ENCODE peak calls at places on chromosome 5, in ten cellular contexts. One of them, this sample, is unnamed.

GRCh38 chr5:68077349-68077894 is 138.1 kb upstream of the PIK3R1 start:
- DNase-seq in effector memory CD4-positive, alpha-beta T cell: no peak
- DNase-seq in gastrocnemius medialis: no peak
- DNase-seq in right atrium auricular region: no peak
- DNase-seq in stimulated activated effector memory CD8-positive, alpha-beta T cell treated with anti-CD3 and anti-CD28 coated beads, Interleukin-12 subunit alpha, Interleukin-12 subunit beta, amount 100 ng/mL, for 72 hours: no peak
- DNase-seq in activated CD8-positive, alpha-beta memory T cell treated with anti-CD3 and anti-CD28 coated beads for 48 hours: no peak
- DNase-seq in ecto neural progenitor cell: no peak
- DNase-seq in activated naive CD8-positive, alpha-beta T cell treated with anti-CD3 and anti-CD28 coated beads, Interleukin-2, amount 50 U/mL, for 24 hours: no peak
- DNase-seq in stimulated activated CD8-positive, alpha-beta memory T cell treated with anti-CD3 and anti-CD28 coated beads, Interleukin-12 subunit alpha, Interleukin-12 subunit beta, amount 100 ng/mL, for 1 hour: no peak
- DNase-seq in A172: no peak
- DNase-seq in this sample: no peak

GRCh38 chr5:96338624-96339023 is 94.4 kb downstream of the PCSK1 start:
- DNase-seq in effector memory CD4-positive, alpha-beta T cell: no peak
- DNase-seq in gastrocnemius medialis: peak
- DNase-seq in right atrium auricular region: peak
- DNase-seq in stimulated activated effector memory CD8-positive, alpha-beta T cell treated with anti-CD3 and anti-CD28 coated beads, Interleukin-12 subunit alpha, Interleukin-12 subunit beta, amount 100 ng/mL, for 72 hours: no peak
- DNase-seq in activated CD8-positive, alpha-beta memory T cell treated with anti-CD3 and anti-CD28 coated beads for 48 hours: no peak
- DNase-seq in ecto neural progenitor cell: no peak
- DNase-seq in activated naive CD8-positive, alpha-beta T cell treated with anti-CD3 and anti-CD28 coated beads, Interleukin-2, amount 50 U/mL, for 24 hours: no peak
- DNase-seq in stimulated activated CD8-positive, alpha-beta memory T cell treated with anti-CD3 and anti-CD28 coated beads, Interleukin-12 subunit alpha, Interleukin-12 subunit beta, amount 100 ng/mL, for 1 hour: no peak
- DNase-seq in A172: no peak
- DNase-seq in this sample: no peak

GRCh38 chr5:98637607-98638006 is 135.9 kb upstream of the RGMB start:
- DNase-seq in effector memory CD4-positive, alpha-beta T cell: no peak
- DNase-seq in gastrocnemius medialis: no peak
- DNase-seq in right atrium auricular region: no peak
- DNase-seq in stimulated activated effector memory CD8-positive, alpha-beta T cell treated with anti-CD3 and anti-CD28 coated beads, Interleukin-12 subunit alpha, Interleukin-12 subunit beta, amount 100 ng/mL, for 72 hours: no peak
- DNase-seq in activated CD8-positive, alpha-beta memory T cell treated with anti-CD3 and anti-CD28 coated beads for 48 hours: no peak
- DNase-seq in ecto neural progenitor cell: no peak
- DNase-seq in activated naive CD8-positive, alpha-beta T cell treated with anti-CD3 and anti-CD28 coated beads, Interleukin-2, amount 50 U/mL, for 24 hours: no peak
- DNase-seq in stimulated activated CD8-positive, alpha-beta memory T cell treated with anti-CD3 and anti-CD28 coated beads, Interleukin-12 subunit alpha, Interleukin-12 subunit beta, amount 100 ng/mL, for 1 hour: no peak
- DNase-seq in A172: no peak
- DNase-seq in this sample: no peak

GRCh38 chr5:148794729-148795590 is 31.5 kb upstream of the ADRB2 start:
- DNase-seq in effector memory CD4-positive, alpha-beta T cell: no peak
- DNase-seq in gastrocnemius medialis: no peak
- DNase-seq in right atrium auricular region: no peak
- DNase-seq in stimulated activated effector memory CD8-positive, alpha-beta T cell treated with anti-CD3 and anti-CD28 coated beads, Interleukin-12 subunit alpha, Interleukin-12 subunit beta, amount 100 ng/mL, for 72 hours: no peak
- DNase-seq in activated CD8-positive, alpha-beta memory T cell treated with anti-CD3 and anti-CD28 coated beads for 48 hours: no peak
- DNase-seq in ecto neural progenitor cell: no peak
- DNase-seq in activated naive CD8-positive, alpha-beta T cell treated with anti-CD3 and anti-CD28 coated beads, Interleukin-2, amount 50 U/mL, for 24 hours: no peak
- DNase-seq in stimulated activated CD8-positive, alpha-beta memory T cell treated with anti-CD3 and anti-CD28 coated beads, Interleukin-12 subunit alpha, Interleukin-12 subunit beta, amount 100 ng/mL, for 1 hour: no peak
- DNase-seq in A172: peak
- DNase-seq in this sample: no peak

GRCh38 chr5:8829322-8830029 is 716.4 kb downstream of the SEMA5A start:
- DNase-seq in effector memory CD4-positive, alpha-beta T cell: no peak
- DNase-seq in gastrocnemius medialis: no peak
- DNase-seq in right atrium auricular region: no peak
- DNase-seq in stimulated activated effector memory CD8-positive, alpha-beta T cell treated with anti-CD3 and anti-CD28 coated beads, Interleukin-12 subunit alpha, Interleukin-12 subunit beta, amount 100 ng/mL, for 72 hours: no peak
- DNase-seq in activated CD8-positive, alpha-beta memory T cell treated with anti-CD3 and anti-CD28 coated beads for 48 hours: no peak
- DNase-seq in ecto neural progenitor cell: no peak
- DNase-seq in activated naive CD8-positive, alpha-beta T cell treated with anti-CD3 and anti-CD28 coated beads, Interleukin-2, amount 50 U/mL, for 24 hours: no peak
- DNase-seq in stimulated activated CD8-positive, alpha-beta memory T cell treated with anti-CD3 and anti-CD28 coated beads, Interleukin-12 subunit alpha, Interleukin-12 subunit beta, amount 100 ng/mL, for 1 hour: no peak
- DNase-seq in A172: peak
- DNase-seq in this sample: no peak

GRCh38 chr5:169099801-169100734 is 200.9 kb downstream of the SLIT3 start:
- DNase-seq in effector memory CD4-positive, alpha-beta T cell: no peak
- DNase-seq in gastrocnemius medialis: peak
- DNase-seq in right atrium auricular region: peak
- DNase-seq in stimulated activated effector memory CD8-positive, alpha-beta T cell treated with anti-CD3 and anti-CD28 coated beads, Interleukin-12 subunit alpha, Interleukin-12 subunit beta, amount 100 ng/mL, for 72 hours: no peak
- DNase-seq in activated CD8-positive, alpha-beta memory T cell treated with anti-CD3 and anti-CD28 coated beads for 48 hours: no peak
- DNase-seq in ecto neural progenitor cell: no peak
- DNase-seq in activated naive CD8-positive, alpha-beta T cell treated with anti-CD3 and anti-CD28 coated beads, Interleukin-2, amount 50 U/mL, for 24 hours: no peak
- DNase-seq in stimulated activated CD8-positive, alpha-beta memory T cell treated with anti-CD3 and anti-CD28 coated beads, Interleukin-12 subunit alpha, Interleukin-12 subunit beta, amount 100 ng/mL, for 1 hour: no peak
- DNase-seq in A172: peak
- DNase-seq in this sample: no peak

GRCh38 chr5:170971-171800 is 20.1 kb upstream of the LRRC14B start:
- DNase-seq in effector memory CD4-positive, alpha-beta T cell: no peak
- DNase-seq in gastrocnemius medialis: no peak
- DNase-seq in right atrium auricular region: no peak
- DNase-seq in stimulated activated effector memory CD8-positive, alpha-beta T cell treated with anti-CD3 and anti-CD28 coated beads, Interleukin-12 subunit alpha, Interleukin-12 subunit beta, amount 100 ng/mL, for 72 hours: no peak
- DNase-seq in activated CD8-positive, alpha-beta memory T cell treated with anti-CD3 and anti-CD28 coated beads for 48 hours: no peak
- DNase-seq in ecto neural progenitor cell: no peak
- DNase-seq in activated naive CD8-positive, alpha-beta T cell treated with anti-CD3 and anti-CD28 coated beads, Interleukin-2, amount 50 U/mL, for 24 hours: no peak
- DNase-seq in stimulated activated CD8-positive, alpha-beta memory T cell treated with anti-CD3 and anti-CD28 coated beads, Interleukin-12 subunit alpha, Interleukin-12 subunit beta, amount 100 ng/mL, for 1 hour: no peak
- DNase-seq in A172: no peak
- DNase-seq in this sample: no peak

GRCh38 chr5:102863764-102864560 is 108.9 kb downstream of the PAM start:
- DNase-seq in effector memory CD4-positive, alpha-beta T cell: no peak
- DNase-seq in gastrocnemius medialis: no peak
- DNase-seq in right atrium auricular region: no peak
- DNase-seq in stimulated activated effector memory CD8-positive, alpha-beta T cell treated with anti-CD3 and anti-CD28 coated beads, Interleukin-12 subunit alpha, Interleukin-12 subunit beta, amount 100 ng/mL, for 72 hours: no peak
- DNase-seq in activated CD8-positive, alpha-beta memory T cell treated with anti-CD3 and anti-CD28 coated beads for 48 hours: no peak
- DNase-seq in ecto neural progenitor cell: no peak
- DNase-seq in activated naive CD8-positive, alpha-beta T cell treated with anti-CD3 and anti-CD28 coated beads, Interleukin-2, amount 50 U/mL, for 24 hours: no peak
- DNase-seq in stimulated activated CD8-positive, alpha-beta memory T cell treated with anti-CD3 and anti-CD28 coated beads, Interleukin-12 subunit alpha, Interleukin-12 subunit beta, amount 100 ng/mL, for 1 hour: no peak
- DNase-seq in A172: no peak
- DNase-seq in this sample: no peak

GRCh38 chr5:174581483-174581882 is 142.9 kb upstream of the MSX2 start:
- DNase-seq in effector memory CD4-positive, alpha-beta T cell: no peak
- DNase-seq in gastrocnemius medialis: no peak
- DNase-seq in right atrium auricular region: no peak
- DNase-seq in stimulated activated effector memory CD8-positive, alpha-beta T cell treated with anti-CD3 and anti-CD28 coated beads, Interleukin-12 subunit alpha, Interleukin-12 subunit beta, amount 100 ng/mL, for 72 hours: no peak
- DNase-seq in activated CD8-positive, alpha-beta memory T cell treated with anti-CD3 and anti-CD28 coated beads for 48 hours: no peak
- DNase-seq in ecto neural progenitor cell: peak
- DNase-seq in activated naive CD8-positive, alpha-beta T cell treated with anti-CD3 and anti-CD28 coated beads, Interleukin-2, amount 50 U/mL, for 24 hours: no peak
- DNase-seq in stimulated activated CD8-positive, alpha-beta memory T cell treated with anti-CD3 and anti-CD28 coated beads, Interleukin-12 subunit alpha, Interleukin-12 subunit beta, amount 100 ng/mL, for 1 hour: no peak
- DNase-seq in A172: peak
- DNase-seq in this sample: no peak

GRCh38 chr5:93274291-93274690 is 306.7 kb downstream of the NR2F1-AS1 start:
- DNase-seq in effector memory CD4-positive, alpha-beta T cell: no peak
- DNase-seq in gastrocnemius medialis: no peak
- DNase-seq in right atrium auricular region: no peak
- DNase-seq in stimulated activated effector memory CD8-positive, alpha-beta T cell treated with anti-CD3 and anti-CD28 coated beads, Interleukin-12 subunit alpha, Interleukin-12 subunit beta, amount 100 ng/mL, for 72 hours: no peak
- DNase-seq in activated CD8-positive, alpha-beta memory T cell treated with anti-CD3 and anti-CD28 coated beads for 48 hours: no peak
- DNase-seq in ecto neural progenitor cell: no peak
- DNase-seq in activated naive CD8-positive, alpha-beta T cell treated with anti-CD3 and anti-CD28 coated beads, Interleukin-2, amount 50 U/mL, for 24 hours: no peak
- DNase-seq in stimulated activated CD8-positive, alpha-beta memory T cell treated with anti-CD3 and anti-CD28 coated beads, Interleukin-12 subunit alpha, Interleukin-12 subunit beta, amount 100 ng/mL, for 1 hour: no peak
- DNase-seq in A172: peak
- DNase-seq in this sample: no peak

GRCh38 chr5:134545070-134545868 is 19.8 kb downstream of the JADE2 start:
- DNase-seq in effector memory CD4-positive, alpha-beta T cell: no peak
- DNase-seq in gastrocnemius medialis: peak
- DNase-seq in right atrium auricular region: peak
- DNase-seq in stimulated activated effector memory CD8-positive, alpha-beta T cell treated with anti-CD3 and anti-CD28 coated beads, Interleukin-12 subunit alpha, Interleukin-12 subunit beta, amount 100 ng/mL, for 72 hours: no peak
- DNase-seq in activated CD8-positive, alpha-beta memory T cell treated with anti-CD3 and anti-CD28 coated beads for 48 hours: no peak
- DNase-seq in ecto neural progenitor cell: no peak
- DNase-seq in activated naive CD8-positive, alpha-beta T cell treated with anti-CD3 and anti-CD28 coated beads, Interleukin-2, amount 50 U/mL, for 24 hours: peak
- DNase-seq in stimulated activated CD8-positive, alpha-beta memory T cell treated with anti-CD3 and anti-CD28 coated beads, Interleukin-12 subunit alpha, Interleukin-12 subunit beta, amount 100 ng/mL, for 1 hour: no peak
- DNase-seq in A172: no peak
- DNase-seq in this sample: no peak

GRCh38 chr5:79436224-79436623 is 77.7 kb downstream of the HOMER1 start:
- DNase-seq in effector memory CD4-positive, alpha-beta T cell: no peak
- DNase-seq in gastrocnemius medialis: no peak
- DNase-seq in right atrium auricular region: no peak
- DNase-seq in stimulated activated effector memory CD8-positive, alpha-beta T cell treated with anti-CD3 and anti-CD28 coated beads, Interleukin-12 subunit alpha, Interleukin-12 subunit beta, amount 100 ng/mL, for 72 hours: no peak
- DNase-seq in activated CD8-positive, alpha-beta memory T cell treated with anti-CD3 and anti-CD28 coated beads for 48 hours: no peak
- DNase-seq in ecto neural progenitor cell: no peak
- DNase-seq in activated naive CD8-positive, alpha-beta T cell treated with anti-CD3 and anti-CD28 coated beads, Interleukin-2, amount 50 U/mL, for 24 hours: no peak
- DNase-seq in stimulated activated CD8-positive, alpha-beta memory T cell treated with anti-CD3 and anti-CD28 coated beads, Interleukin-12 subunit alpha, Interleukin-12 subunit beta, amount 100 ng/mL, for 1 hour: no peak
- DNase-seq in A172: peak
- DNase-seq in this sample: no peak

GRCh38 chr5:36606437-36607113 is at the start of gene SLC1A3:
- DNase-seq in effector memory CD4-positive, alpha-beta T cell: no peak
- DNase-seq in gastrocnemius medialis: peak
- DNase-seq in right atrium auricular region: peak
- DNase-seq in stimulated activated effector memory CD8-positive, alpha-beta T cell treated with anti-CD3 and anti-CD28 coated beads, Interleukin-12 subunit alpha, Interleukin-12 subunit beta, amount 100 ng/mL, for 72 hours: peak
- DNase-seq in activated CD8-positive, alpha-beta memory T cell treated with anti-CD3 and anti-CD28 coated beads for 48 hours: peak
- DNase-seq in ecto neural progenitor cell: peak
- DNase-seq in activated naive CD8-positive, alpha-beta T cell treated with anti-CD3 and anti-CD28 coated beads, Interleukin-2, amount 50 U/mL, for 24 hours: peak
- DNase-seq in stimulated activated CD8-positive, alpha-beta memory T cell treated with anti-CD3 and anti-CD28 coated beads, Interleukin-12 subunit alpha, Interleukin-12 subunit beta, amount 100 ng/mL, for 1 hour: no peak
- DNase-seq in A172: peak
- DNase-seq in this sample: peak

GRCh38 chr5:143338658-143339366 is 64.7 kb downstream of the NR3C1 start:
- DNase-seq in effector memory CD4-positive, alpha-beta T cell: no peak
- DNase-seq in gastrocnemius medialis: no peak
- DNase-seq in right atrium auricular region: no peak
- DNase-seq in stimulated activated effector memory CD8-positive, alpha-beta T cell treated with anti-CD3 and anti-CD28 coated beads, Interleukin-12 subunit alpha, Interleukin-12 subunit beta, amount 100 ng/mL, for 72 hours: no peak
- DNase-seq in activated CD8-positive, alpha-beta memory T cell treated with anti-CD3 and anti-CD28 coated beads for 48 hours: no peak
- DNase-seq in ecto neural progenitor cell: no peak
- DNase-seq in activated naive CD8-positive, alpha-beta T cell treated with anti-CD3 and anti-CD28 coated beads, Interleukin-2, amount 50 U/mL, for 24 hours: no peak
- DNase-seq in stimulated activated CD8-positive, alpha-beta memory T cell treated with anti-CD3 and anti-CD28 coated beads, Interleukin-12 subunit alpha, Interleukin-12 subunit beta, amount 100 ng/mL, for 1 hour: no peak
- DNase-seq in A172: no peak
- DNase-seq in this sample: no peak

GRCh38 chr5:72244862-72245371 is 75.1 kb downstream of the MRPS27 start:
- DNase-seq in effector memory CD4-positive, alpha-beta T cell: no peak
- DNase-seq in gastrocnemius medialis: no peak
- DNase-seq in right atrium auricular region: no peak
- DNase-seq in stimulated activated effector memory CD8-positive, alpha-beta T cell treated with anti-CD3 and anti-CD28 coated beads, Interleukin-12 subunit alpha, Interleukin-12 subunit beta, amount 100 ng/mL, for 72 hours: no peak
- DNase-seq in activated CD8-positive, alpha-beta memory T cell treated with anti-CD3 and anti-CD28 coated beads for 48 hours: no peak
- DNase-seq in ecto neural progenitor cell: peak
- DNase-seq in activated naive CD8-positive, alpha-beta T cell treated with anti-CD3 and anti-CD28 coated beads, Interleukin-2, amount 50 U/mL, for 24 hours: no peak
- DNase-seq in stimulated activated CD8-positive, alpha-beta memory T cell treated with anti-CD3 and anti-CD28 coated beads, Interleukin-12 subunit alpha, Interleukin-12 subunit beta, amount 100 ng/mL, for 1 hour: no peak
- DNase-seq in A172: peak
- DNase-seq in this sample: no peak